ENCODE peak calls at places on chromosomes 7 and 10, in five cellular contexts. One of them, this sample, is unnamed.
A peak's percentile ranks its signal among the peaks of the same experiment; 100 is the strongest.

GRCh38 chr10:101217450-101218281 is 11.6 kb downstream of the LBX1 start:
- DNase-seq in iPS DF 6.9: no peak
- DNase-seq in mucosa of descending colon: no peak
- DNase-seq in epithelial cell of esophagus: peak; percentile 66
- DNase-seq in psoas muscle: no peak
- DNase-seq in this sample: peak; percentile 58

GRCh38 chr7:158321056-158321700 is 266.4 kb downstream of the PTPRN2 start:
- DNase-seq in mucosa of descending colon: no peak
- DNase-seq in iPS DF 6.9: no peak
- DNase-seq in epithelial cell of esophagus: no peak
- DNase-seq in psoas muscle: no peak
- DNase-seq in this sample: no peak

GRCh38 chr7:14275346-14275745 is 285.9 kb upstream of the ETV1 start:
- DNase-seq in epithelial cell of esophagus: no peak
- DNase-seq in iPS DF 6.9: no peak
- DNase-seq in mucosa of descending colon: no peak
- DNase-seq in psoas muscle: no peak
- DNase-seq in this sample: no peak

GRCh38 chr10:68870061-68870460 is 31.1 kb upstream of the DDX50 start:
- DNase-seq in epithelial cell of esophagus: no peak
- DNase-seq in mucosa of descending colon: no peak
- DNase-seq in psoas muscle: no peak
- DNase-seq in iPS DF 6.9: no peak
- DNase-seq in this sample: no peak

GRCh38 chr10:122292376-122292775 is 21.3 kb downstream of the BTBD16 start:
- DNase-seq in epithelial cell of esophagus: no peak
- DNase-seq in mucosa of descending colon: no peak
- DNase-seq in iPS DF 6.9: no peak
- DNase-seq in psoas muscle: no peak
- DNase-seq in this sample: no peak

GRCh38 chr10:127044191-127044590 is 139.0 kb downstream of the DOCK1 start:
- DNase-seq in epithelial cell of esophagus: peak; percentile 89
- DNase-seq in iPS DF 6.9: no peak
- DNase-seq in mucosa of descending colon: no peak
- DNase-seq in psoas muscle: no peak
- DNase-seq in this sample: no peak

GRCh38 chr7:148912758-148913541 is 28.9 kb upstream of the EZH2 start:
- DNase-seq in iPS DF 6.9: no peak
- DNase-seq in psoas muscle: no peak
- DNase-seq in mucosa of descending colon: no peak
- DNase-seq in epithelial cell of esophagus: no peak
- DNase-seq in this sample: no peak

GRCh38 chr7:136878878-136879277 is 10.4 kb downstream of the CHRM2 start:
- DNase-seq in mucosa of descending colon: no peak
- DNase-seq in iPS DF 6.9: no peak
- DNase-seq in epithelial cell of esophagus: no peak
- DNase-seq in psoas muscle: no peak
- DNase-seq in this sample: no peak

GRCh38 chr10:13960603-13961002 is 370.1 kb downstream of the FRMD4A start:
- DNase-seq in iPS DF 6.9: no peak
- DNase-seq in mucosa of descending colon: no peak
- DNase-seq in epithelial cell of esophagus: no peak
- DNase-seq in psoas muscle: no peak
- DNase-seq in this sample: no peak

GRCh38 chr10:80924063-80924952 is 386.6 kb downstream of the SH2D4B start:
- DNase-seq in psoas muscle: no peak
- DNase-seq in iPS DF 6.9: peak; percentile 76
- DNase-seq in mucosa of descending colon: no peak
- DNase-seq in epithelial cell of esophagus: peak; percentile 55
- DNase-seq in this sample: peak; percentile 29

GRCh38 chr7:118217068-118217715 is 7.3 kb upstream of the ANKRD7 start:
- DNase-seq in iPS DF 6.9: no peak
- DNase-seq in mucosa of descending colon: no peak
- DNase-seq in psoas muscle: no peak
- DNase-seq in epithelial cell of esophagus: no peak
- DNase-seq in this sample: no peak

GRCh38 chr7:6656413-6656812 is 19.3 kb downstream of the ZNF316 start:
- DNase-seq in mucosa of descending colon: no peak
- DNase-seq in psoas muscle: no peak
- DNase-seq in iPS DF 6.9: no peak
- DNase-seq in epithelial cell of esophagus: no peak
- DNase-seq in this sample: no peak

GRCh38 chr10:78798976-78799730 is 269.6 kb upstream of the ZMIZ1 start:
- DNase-seq in iPS DF 6.9: no peak
- DNase-seq in mucosa of descending colon: no peak
- DNase-seq in epithelial cell of esophagus: no peak
- DNase-seq in psoas muscle: no peak
- DNase-seq in this sample: no peak

GRCh38 chr7:16404631-16405030 is 16.7 kb downstream of the CRPPA start:
- DNase-seq in epithelial cell of esophagus: no peak
- DNase-seq in psoas muscle: no peak
- DNase-seq in mucosa of descending colon: no peak
- DNase-seq in iPS DF 6.9: no peak
- DNase-seq in this sample: no peak

GRCh38 chr10:63430999-63431356 is 34.8 kb downstream of the JMJD1C start:
- DNase-seq in iPS DF 6.9: no peak
- DNase-seq in mucosa of descending colon: no peak
- DNase-seq in epithelial cell of esophagus: no peak
- DNase-seq in psoas muscle: no peak
- DNase-seq in this sample: no peak

GRCh38 chr7:36795451-36796021 is 71.2 kb upstream of the AOAH start:
- DNase-seq in iPS DF 6.9: no peak
- DNase-seq in epithelial cell of esophagus: peak; percentile 83
- DNase-seq in psoas muscle: no peak
- DNase-seq in mucosa of descending colon: no peak
- DNase-seq in this sample: no peak

GRCh38 chr7:137774793-137775201 is 72.0 kb downstream of the DGKI start:
- DNase-seq in epithelial cell of esophagus: peak; percentile 63
- DNase-seq in psoas muscle: no peak
- DNase-seq in mucosa of descending colon: no peak
- DNase-seq in iPS DF 6.9: no peak
- DNase-seq in this sample: no peak

GRCh38 chr7:7681191-7681935 is 37.0 kb downstream of the RPA3 start:
- DNase-seq in iPS DF 6.9: no peak
- DNase-seq in psoas muscle: no peak
- DNase-seq in epithelial cell of esophagus: peak; percentile 77
- DNase-seq in mucosa of descending colon: no peak
- DNase-seq in this sample: no peak

GRCh38 chr7:101602484-101603241 is 26.4 kb downstream of the MYL10 start:
- DNase-seq in mucosa of descending colon: peak; percentile 74
- DNase-seq in iPS DF 6.9: peak; percentile 94
- DNase-seq in epithelial cell of esophagus: peak; percentile 78
- DNase-seq in psoas muscle: peak; percentile 81
- DNase-seq in this sample: peak; percentile 62

GRCh38 chr7:117871778-117872538 is 1.3 kb downstream of the CTTNBP2 start:
- DNase-seq in iPS DF 6.9: no peak
- DNase-seq in psoas muscle: peak; percentile 20
- DNase-seq in epithelial cell of esophagus: peak; percentile 5
- DNase-seq in mucosa of descending colon: no peak
- DNase-seq in this sample: no peak

GRCh38 chr7:151249732-151250072 is 1.2 kb upstream of the SMARCD3 start:
- DNase-seq in mucosa of descending colon: peak; percentile 55
- DNase-seq in psoas muscle: peak; percentile 64
- DNase-seq in iPS DF 6.9: no peak
- DNase-seq in epithelial cell of esophagus: peak; percentile 43
- DNase-seq in this sample: peak; percentile 84

GRCh38 chr10:61663466-61663865 is 737 bp downstream of the CABCOCO1 start:
- DNase-seq in psoas muscle: no peak
- DNase-seq in epithelial cell of esophagus: no peak
- DNase-seq in mucosa of descending colon: no peak
- DNase-seq in iPS DF 6.9: no peak
- DNase-seq in this sample: no peak

GRCh38 chr10:22315455-22316285 is 518 bp upstream of the COMMD3 start:
- DNase-seq in psoas muscle: no peak
- DNase-seq in mucosa of descending colon: no peak
- DNase-seq in epithelial cell of esophagus: no peak
- DNase-seq in iPS DF 6.9: no peak
- DNase-seq in this sample: no peak

GRCh38 chr10:70232155-70232858 is 922 bp downstream of the PPA1 start:
- DNase-seq in epithelial cell of esophagus: peak; percentile 69
- DNase-seq in mucosa of descending colon: peak; percentile 79
- DNase-seq in psoas muscle: peak; percentile 40
- DNase-seq in iPS DF 6.9: no peak
- DNase-seq in this sample: peak; percentile 74

GRCh38 chr7:92527300-92528187 is 776 bp downstream of the PEX1 start:
- DNase-seq in mucosa of descending colon: peak; percentile 69
- DNase-seq in psoas muscle: no peak
- DNase-seq in epithelial cell of esophagus: peak; percentile 63
- DNase-seq in iPS DF 6.9: no peak
- DNase-seq in this sample: peak; percentile 58

DNA sequence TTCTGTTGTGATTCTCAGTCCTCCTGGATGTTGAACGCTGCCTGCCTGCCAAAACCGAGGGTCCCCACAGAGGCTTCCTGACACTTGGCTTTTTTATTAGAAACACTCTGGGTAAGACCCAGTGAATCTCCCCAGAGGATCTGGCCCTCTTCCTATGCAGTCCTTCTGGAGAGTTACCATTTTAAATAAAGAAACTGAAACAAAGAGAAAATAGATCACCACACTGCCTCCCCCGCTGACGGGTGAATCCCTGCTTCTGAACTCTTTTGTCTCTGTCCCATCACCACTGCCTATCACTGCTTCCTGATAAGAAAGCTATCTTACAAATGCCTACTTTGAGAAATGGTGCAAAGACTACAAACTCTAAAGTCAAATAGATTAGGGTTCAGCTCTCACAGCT is 79.4 kb upstream of the PPP1R3C start:
- DNase-seq in epithelial cell of esophagus: no peak
- DNase-seq in psoas muscle: no peak
- DNase-seq in iPS DF 6.9: no peak
- DNase-seq in mucosa of descending colon: no peak
- DNase-seq in this sample: no peak
- H3K4me3 ChIP-seq in epithelial cell of esophagus: no peak overlapping the region
- H3K4me3 ChIP-seq in psoas muscle: no peak overlapping the region
- H3K4me3 ChIP-seq in iPS DF 6.9: no peak overlapping the region
- H3K4me3 ChIP-seq in mucosa of descending colon: no peak overlapping the region
- H3K4me3 ChIP-seq in this sample: no peak overlapping the region

GRCh38 chr7:106487892-106488291 is 173.1 kb downstream of the CCDC71L start:
- DNase-seq in mucosa of descending colon: no peak
- DNase-seq in iPS DF 6.9: no peak
- DNase-seq in epithelial cell of esophagus: no peak
- DNase-seq in psoas muscle: no peak
- DNase-seq in this sample: no peak

GRCh38 chr7:106485919-106486318 is 175.0 kb downstream of the CCDC71L start:
- DNase-seq in iPS DF 6.9: no peak
- DNase-seq in psoas muscle: no peak
- DNase-seq in epithelial cell of esophagus: no peak
- DNase-seq in mucosa of descending colon: no peak
- DNase-seq in this sample: no peak

GRCh38 chr7:106484562-106484961 is 176.4 kb downstream of the CCDC71L start:
- DNase-seq in mucosa of descending colon: no peak
- DNase-seq in epithelial cell of esophagus: peak; percentile 53
- DNase-seq in psoas muscle: no peak
- DNase-seq in iPS DF 6.9: no peak
- DNase-seq in this sample: no peak

GRCh38 chr7:106486331-106486730 is 174.6 kb downstream of the CCDC71L start:
- DNase-seq in psoas muscle: no peak
- DNase-seq in epithelial cell of esophagus: peak; percentile 80
- DNase-seq in mucosa of descending colon: no peak
- DNase-seq in iPS DF 6.9: no peak
- DNase-seq in this sample: no peak

GRCh38 chr7:106485031-106485551 is 175.9 kb downstream of the CCDC71L start:
- DNase-seq in psoas muscle: no peak
- DNase-seq in iPS DF 6.9: no peak
- DNase-seq in epithelial cell of esophagus: peak; percentile 86
- DNase-seq in mucosa of descending colon: no peak
- DNase-seq in this sample: no peak
- H3K4me3 ChIP-seq in psoas muscle: no peak overlapping the region
- H3K4me3 ChIP-seq in iPS DF 6.9: no peak overlapping the region
- H3K4me3 ChIP-seq in epithelial cell of esophagus: no peak overlapping the region
- H3K4me3 ChIP-seq in mucosa of descending colon: no peak overlapping the region
- H3K4me3 ChIP-seq in this sample: no peak overlapping the region

GRCh38 chr7:155804897-155805825 is 7.1 kb downstream of the SHH start:
- DNase-seq in mucosa of descending colon: peak; percentile 57
- DNase-seq in psoas muscle: no peak
- DNase-seq in epithelial cell of esophagus: peak; percentile 76
- DNase-seq in iPS DF 6.9: no peak
- DNase-seq in this sample: no peak

GRCh38 chr7:155802906-155803417 is 9.3 kb downstream of the SHH start:
- DNase-seq in epithelial cell of esophagus: no peak
- DNase-seq in mucosa of descending colon: peak; percentile 39
- DNase-seq in psoas muscle: no peak
- DNase-seq in iPS DF 6.9: no peak
- DNase-seq in this sample: no peak

GRCh38 chr7:155802291-155802690 is 10.0 kb downstream of the SHH start:
- DNase-seq in mucosa of descending colon: no peak
- DNase-seq in psoas muscle: no peak
- DNase-seq in epithelial cell of esophagus: no peak
- DNase-seq in iPS DF 6.9: no peak
- DNase-seq in this sample: peak; percentile 4

GRCh38 chr7:155804431-155804831 is 7.8 kb downstream of the SHH start:
- DNase-seq in mucosa of descending colon: no peak
- DNase-seq in psoas muscle: no peak
- DNase-seq in iPS DF 6.9: no peak
- DNase-seq in epithelial cell of esophagus: no peak
- DNase-seq in this sample: no peak

GRCh38 chr7:155803418-155804376 is 8.6 kb downstream of the SHH start:
- DNase-seq in psoas muscle: no peak
- DNase-seq in iPS DF 6.9: no peak
- DNase-seq in epithelial cell of esophagus: peak; percentile 45
- DNase-seq in mucosa of descending colon: peak; percentile 87
- DNase-seq in this sample: no peak
- H3K4me3 ChIP-seq in psoas muscle: peak overlapping the region; percentile 58
- H3K4me3 ChIP-seq in iPS DF 6.9: peak overlapping the region; percentile 22
- H3K4me3 ChIP-seq in epithelial cell of esophagus: peak overlapping the region; percentile 36
- H3K4me3 ChIP-seq in mucosa of descending colon: no peak overlapping the region
- H3K4me3 ChIP-seq in this sample: no peak overlapping the region

GRCh38 chr10:89644691-89644966 is 413 bp downstream of the PANK1 start:
- DNase-seq in epithelial cell of esophagus: no peak
- DNase-seq in psoas muscle: no peak
- DNase-seq in iPS DF 6.9: no peak
- DNase-seq in mucosa of descending colon: no peak
- DNase-seq in this sample: no peak

GRCh38 chr10:89646833-89647570 is 2.0 kb upstream of the PANK1 start:
- DNase-seq in epithelial cell of esophagus: no peak
- DNase-seq in psoas muscle: no peak
- DNase-seq in mucosa of descending colon: no peak
- DNase-seq in iPS DF 6.9: no peak
- DNase-seq in this sample: no peak

GRCh38 chr10:89644967-89645741 is at the start of gene PANK1:
- DNase-seq in iPS DF 6.9: no peak
- DNase-seq in mucosa of descending colon: peak; percentile 82
- DNase-seq in epithelial cell of esophagus: peak; percentile 98
- DNase-seq in psoas muscle: peak; percentile 81
- DNase-seq in this sample: peak; percentile 83

GRCh38 chr10:89643812-89644690 is 991 bp downstream of the PANK1 start:
- DNase-seq in iPS DF 6.9: peak; percentile 94
- DNase-seq in mucosa of descending colon: peak; percentile 82
- DNase-seq in psoas muscle: peak; percentile 60
- DNase-seq in epithelial cell of esophagus: peak; percentile 98
- DNase-seq in this sample: peak; percentile 91

DNA sequence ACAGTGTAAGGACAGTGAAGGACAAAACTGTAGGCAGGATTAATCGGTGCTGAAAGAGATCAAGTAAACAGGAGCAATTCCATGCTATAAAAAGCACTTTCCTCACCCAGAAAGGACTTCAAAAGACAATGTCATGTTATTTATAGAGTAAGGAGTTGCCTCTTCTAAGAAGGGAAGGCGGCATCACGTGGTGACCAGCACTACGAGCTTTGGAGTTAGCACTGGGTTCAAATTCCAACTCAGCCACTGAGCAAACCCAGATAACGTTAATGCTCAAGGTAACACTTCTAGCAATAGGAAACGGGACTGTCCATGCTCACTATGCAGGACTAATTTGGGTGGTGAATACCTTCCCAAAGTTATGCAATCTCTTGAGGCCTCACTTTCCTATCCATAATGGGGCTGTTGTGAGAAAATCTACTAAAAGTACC is 715 bp upstream of the PANK1 start:
- DNase-seq in epithelial cell of esophagus: no peak
- DNase-seq in mucosa of descending colon: peak; percentile 66
- DNase-seq in iPS DF 6.9: no peak
- DNase-seq in psoas muscle: no peak
- DNase-seq in this sample: no peak
- H3K4me3 ChIP-seq in epithelial cell of esophagus: peak overlapping the region; percentile 79
- H3K4me3 ChIP-seq in mucosa of descending colon: no peak overlapping the region
- H3K4me3 ChIP-seq in iPS DF 6.9: peak overlapping the region; percentile 78
- H3K4me3 ChIP-seq in psoas muscle: peak overlapping the region; percentile 94
- H3K4me3 ChIP-seq in this sample: no peak overlapping the region

This sample was measured in adrenal gland.